ENCODE peak calls at places on chromosome 7, in eight cellular contexts. One of them, this sample, is unnamed.
A peak's percentile ranks its signal among the peaks of the same experiment; 100 is the strongest.

GRCh38 chr7:128215281-128215680 is 25.8 kb upstream of the LEP start:
- DNase-seq in CD4-positive, alpha-beta T cell: no peak
- DNase-seq in fibroblast of pulmonary artery: peak; percentile 57
- DNase-seq in naive thymus-derived CD4-positive, alpha-beta T cell: no peak
- DNase-seq in activated CD4-positive, alpha-beta T cell treated with anti-CD3 and anti-CD28 coated beads, Interleukin-2, amount 10 ng/mL, durations not matched to agents 7 days and 5 days: no peak
- DNase-seq in Right ventricle myocardium inferior: no peak
- DNase-seq in PC-9: no peak
- DNase-seq in WTC11: no peak
- DNase-seq in this sample: no peak

GRCh38 chr7:71886066-71886465 is 526.1 kb downstream of the CALN1 start:
- DNase-seq in fibroblast of pulmonary artery: no peak
- DNase-seq in CD4-positive, alpha-beta T cell: no peak
- DNase-seq in WTC11: no peak
- DNase-seq in naive thymus-derived CD4-positive, alpha-beta T cell: no peak
- DNase-seq in PC-9: no peak
- DNase-seq in activated CD4-positive, alpha-beta T cell treated with anti-CD3 and anti-CD28 coated beads, Interleukin-2, amount 10 ng/mL, durations not matched to agents 7 days and 5 days: no peak
- DNase-seq in Right ventricle myocardium inferior: no peak
- DNase-seq in this sample: no peak

GRCh38 chr7:25360471-25360870 is 132.2 kb upstream of the NPVF start:
- DNase-seq in WTC11: no peak
- DNase-seq in activated CD4-positive, alpha-beta T cell treated with anti-CD3 and anti-CD28 coated beads, Interleukin-2, amount 10 ng/mL, durations not matched to agents 7 days and 5 days: no peak
- DNase-seq in CD4-positive, alpha-beta T cell: no peak
- DNase-seq in naive thymus-derived CD4-positive, alpha-beta T cell: no peak
- DNase-seq in fibroblast of pulmonary artery: no peak
- DNase-seq in PC-9: no peak
- DNase-seq in Right ventricle myocardium inferior: no peak
- DNase-seq in this sample: no peak

GRCh38 chr7:22728416-22729029 is 1.5 kb downstream of the IL6 start:
- DNase-seq in CD4-positive, alpha-beta T cell: no peak
- DNase-seq in fibroblast of pulmonary artery: peak; percentile 86
- DNase-seq in activated CD4-positive, alpha-beta T cell treated with anti-CD3 and anti-CD28 coated beads, Interleukin-2, amount 10 ng/mL, durations not matched to agents 7 days and 5 days: peak; percentile 37
- DNase-seq in Right ventricle myocardium inferior: no peak
- DNase-seq in WTC11: no peak
- DNase-seq in naive thymus-derived CD4-positive, alpha-beta T cell: peak; percentile 37
- DNase-seq in PC-9: peak; percentile 47
- DNase-seq in this sample: no peak

GRCh38 chr7:106515321-106515720 is 145.6 kb downstream of the CCDC71L start:
- DNase-seq in activated CD4-positive, alpha-beta T cell treated with anti-CD3 and anti-CD28 coated beads, Interleukin-2, amount 10 ng/mL, durations not matched to agents 7 days and 5 days: no peak
- DNase-seq in fibroblast of pulmonary artery: peak; percentile 43
- DNase-seq in naive thymus-derived CD4-positive, alpha-beta T cell: no peak
- DNase-seq in PC-9: no peak
- DNase-seq in Right ventricle myocardium inferior: no peak
- DNase-seq in CD4-positive, alpha-beta T cell: no peak
- DNase-seq in WTC11: no peak
- DNase-seq in this sample: no peak

GRCh38 chr7:2884161-2884560 is 40.1 kb upstream of the GNA12 start:
- DNase-seq in PC-9: no peak
- DNase-seq in Right ventricle myocardium inferior: no peak
- DNase-seq in CD4-positive, alpha-beta T cell: no peak
- DNase-seq in fibroblast of pulmonary artery: no peak
- DNase-seq in WTC11: no peak
- DNase-seq in naive thymus-derived CD4-positive, alpha-beta T cell: no peak
- DNase-seq in activated CD4-positive, alpha-beta T cell treated with anti-CD3 and anti-CD28 coated beads, Interleukin-2, amount 10 ng/mL, durations not matched to agents 7 days and 5 days: no peak
- DNase-seq in this sample: no peak

GRCh38 chr7:36661135-36661840 is 63.0 kb downstream of the AOAH start:
- DNase-seq in CD4-positive, alpha-beta T cell: no peak
- DNase-seq in Right ventricle myocardium inferior: no peak
- DNase-seq in PC-9: no peak
- DNase-seq in naive thymus-derived CD4-positive, alpha-beta T cell: no peak
- DNase-seq in fibroblast of pulmonary artery: peak; percentile 11
- DNase-seq in WTC11: no peak
- DNase-seq in activated CD4-positive, alpha-beta T cell treated with anti-CD3 and anti-CD28 coated beads, Interleukin-2, amount 10 ng/mL, durations not matched to agents 7 days and 5 days: no peak
- DNase-seq in this sample: no peak

GRCh38 chr7:132528695-132529094 is 47.6 kb downstream of the PLXNA4 start:
- DNase-seq in PC-9: no peak
- DNase-seq in WTC11: no peak
- DNase-seq in naive thymus-derived CD4-positive, alpha-beta T cell: no peak
- DNase-seq in Right ventricle myocardium inferior: no peak
- DNase-seq in fibroblast of pulmonary artery: no peak
- DNase-seq in activated CD4-positive, alpha-beta T cell treated with anti-CD3 and anti-CD28 coated beads, Interleukin-2, amount 10 ng/mL, durations not matched to agents 7 days and 5 days: no peak
- DNase-seq in CD4-positive, alpha-beta T cell: no peak
- DNase-seq in this sample: no peak

GRCh38 chr7:68752485-68752884 is 845.8 kb upstream of the AUTS2 start:
- DNase-seq in Right ventricle myocardium inferior: no peak
- DNase-seq in WTC11: no peak
- DNase-seq in CD4-positive, alpha-beta T cell: no peak
- DNase-seq in fibroblast of pulmonary artery: no peak
- DNase-seq in PC-9: no peak
- DNase-seq in naive thymus-derived CD4-positive, alpha-beta T cell: no peak
- DNase-seq in activated CD4-positive, alpha-beta T cell treated with anti-CD3 and anti-CD28 coated beads, Interleukin-2, amount 10 ng/mL, durations not matched to agents 7 days and 5 days: no peak
- DNase-seq in this sample: peak; percentile 53

GRCh38 chr7:47954231-47954911 is 6.1 kb upstream of the PKD1L1 start:
- DNase-seq in CD4-positive, alpha-beta T cell: no peak
- DNase-seq in naive thymus-derived CD4-positive, alpha-beta T cell: no peak
- DNase-seq in fibroblast of pulmonary artery: no peak
- DNase-seq in activated CD4-positive, alpha-beta T cell treated with anti-CD3 and anti-CD28 coated beads, Interleukin-2, amount 10 ng/mL, durations not matched to agents 7 days and 5 days: no peak
- DNase-seq in Right ventricle myocardium inferior: no peak
- DNase-seq in WTC11: no peak
- DNase-seq in PC-9: no peak
- DNase-seq in this sample: no peak

GRCh38 chr7:47344171-47344955 is 237.5 kb downstream of the TNS3 start:
- DNase-seq in naive thymus-derived CD4-positive, alpha-beta T cell: no peak
- DNase-seq in WTC11: no peak
- DNase-seq in PC-9: no peak
- DNase-seq in fibroblast of pulmonary artery: no peak
- DNase-seq in CD4-positive, alpha-beta T cell: no peak
- DNase-seq in Right ventricle myocardium inferior: no peak
- DNase-seq in activated CD4-positive, alpha-beta T cell treated with anti-CD3 and anti-CD28 coated beads, Interleukin-2, amount 10 ng/mL, durations not matched to agents 7 days and 5 days: no peak
- DNase-seq in this sample: no peak

GRCh38 chr7:127535546-127536425 is 49.6 kb downstream of the GCC1 start:
- DNase-seq in activated CD4-positive, alpha-beta T cell treated with anti-CD3 and anti-CD28 coated beads, Interleukin-2, amount 10 ng/mL, durations not matched to agents 7 days and 5 days: no peak
- DNase-seq in fibroblast of pulmonary artery: no peak
- DNase-seq in naive thymus-derived CD4-positive, alpha-beta T cell: no peak
- DNase-seq in CD4-positive, alpha-beta T cell: no peak
- DNase-seq in PC-9: no peak
- DNase-seq in Right ventricle myocardium inferior: no peak
- DNase-seq in WTC11: no peak
- DNase-seq in this sample: no peak

GRCh38 chr7:130383187-130383980 is 3.1 kb downstream of the CPA1 start:
- DNase-seq in naive thymus-derived CD4-positive, alpha-beta T cell: no peak
- DNase-seq in CD4-positive, alpha-beta T cell: no peak
- DNase-seq in WTC11: no peak
- DNase-seq in Right ventricle myocardium inferior: no peak
- DNase-seq in activated CD4-positive, alpha-beta T cell treated with anti-CD3 and anti-CD28 coated beads, Interleukin-2, amount 10 ng/mL, durations not matched to agents 7 days and 5 days: no peak
- DNase-seq in fibroblast of pulmonary artery: no peak
- DNase-seq in PC-9: no peak
- DNase-seq in this sample: no peak

GRCh38 chr7:63041786-63042185 is 956.9 kb upstream of the ZNF722 start:
- DNase-seq in WTC11: no peak
- DNase-seq in activated CD4-positive, alpha-beta T cell treated with anti-CD3 and anti-CD28 coated beads, Interleukin-2, amount 10 ng/mL, durations not matched to agents 7 days and 5 days: no peak
- DNase-seq in fibroblast of pulmonary artery: no peak
- DNase-seq in naive thymus-derived CD4-positive, alpha-beta T cell: no peak
- DNase-seq in CD4-positive, alpha-beta T cell: no peak
- DNase-seq in Right ventricle myocardium inferior: no peak
- DNase-seq in PC-9: no peak
- DNase-seq in this sample: no peak

GRCh38 chr7:29116801-29117200 is 29.5 kb downstream of the CPVL start:
- DNase-seq in PC-9: no peak
- DNase-seq in naive thymus-derived CD4-positive, alpha-beta T cell: no peak
- DNase-seq in activated CD4-positive, alpha-beta T cell treated with anti-CD3 and anti-CD28 coated beads, Interleukin-2, amount 10 ng/mL, durations not matched to agents 7 days and 5 days: no peak
- DNase-seq in Right ventricle myocardium inferior: no peak
- DNase-seq in CD4-positive, alpha-beta T cell: no peak
- DNase-seq in fibroblast of pulmonary artery: no peak
- DNase-seq in WTC11: no peak
- DNase-seq in this sample: no peak

GRCh38 chr7:147245274-147245673 is 1128.7 kb downstream of the CNTNAP2 start:
- DNase-seq in activated CD4-positive, alpha-beta T cell treated with anti-CD3 and anti-CD28 coated beads, Interleukin-2, amount 10 ng/mL, durations not matched to agents 7 days and 5 days: peak; percentile 39
- DNase-seq in CD4-positive, alpha-beta T cell: no peak
- DNase-seq in Right ventricle myocardium inferior: no peak
- DNase-seq in PC-9: peak; percentile 20
- DNase-seq in naive thymus-derived CD4-positive, alpha-beta T cell: no peak
- DNase-seq in WTC11: peak; percentile 63
- DNase-seq in fibroblast of pulmonary artery: peak; percentile 58
- DNase-seq in this sample: no peak

GRCh38 chr7:1695800-1696454 is 25.9 kb downstream of the ELFN1 start:
- DNase-seq in Right ventricle myocardium inferior: no peak
- DNase-seq in WTC11: no peak
- DNase-seq in activated CD4-positive, alpha-beta T cell treated with anti-CD3 and anti-CD28 coated beads, Interleukin-2, amount 10 ng/mL, durations not matched to agents 7 days and 5 days: no peak
- DNase-seq in naive thymus-derived CD4-positive, alpha-beta T cell: no peak
- DNase-seq in fibroblast of pulmonary artery: no peak
- DNase-seq in CD4-positive, alpha-beta T cell: no peak
- DNase-seq in PC-9: no peak
- DNase-seq in this sample: peak; percentile 20

GRCh38 chr7:14717711-14718304 is 184.7 kb downstream of the DGKB start:
- DNase-seq in CD4-positive, alpha-beta T cell: no peak
- DNase-seq in WTC11: no peak
- DNase-seq in PC-9: no peak
- DNase-seq in Right ventricle myocardium inferior: no peak
- DNase-seq in naive thymus-derived CD4-positive, alpha-beta T cell: no peak
- DNase-seq in activated CD4-positive, alpha-beta T cell treated with anti-CD3 and anti-CD28 coated beads, Interleukin-2, amount 10 ng/mL, durations not matched to agents 7 days and 5 days: no peak
- DNase-seq in fibroblast of pulmonary artery: peak; percentile 59
- DNase-seq in this sample: no peak

This sample was measured in Right ventricle myocardium superior.